ENCODE peak calls at places on chromosome 6, in nine cellular contexts. J, Z, Y, L, U, S, M, H and D are unnamed samples.

GRCh38 chr6:56729719-56730118 is 87.0 kb upstream of the DST start:
- DNase-seq in J (no peak), Z (peak; percentile 89), Y (no peak), L (no peak), U (no peak), S (peak; percentile 41), M (no peak), H (peak; percentile 77), D (no peak)

GRCh38 chr6:13538084-13538483 is 36.3 kb upstream of the SIRT5 start:
- DNase-seq in J (peak; percentile 60), Z (peak; percentile 69), Y (no peak), L (no peak), U (no peak), S (peak; percentile 17), M (no peak), H (peak; percentile 69), D (peak; percentile 76)

GRCh38 chr6:22145823-22146379 is 150.9 kb downstream of the PRL start:
- DNase-seq in J (no peak), Z (peak; percentile 69), Y (peak; percentile 26), L (no peak), U (no peak), S (peak; percentile 61), M (no peak), H (peak; percentile 73), D (peak; percentile 20)

GRCh38 chr6:157613011-157613522 is 210.0 kb upstream of the SNX9 start:
- DNase-seq in J (no peak), Z (peak; percentile 98), Y (no peak), L (no peak), U (no peak), S (peak; percentile 64), M (no peak), H (peak; percentile 68), D (peak; percentile 87)

GRCh38 chr6:5302220-5302946 is 41.1 kb downstream of the FARS2 start:
- DNase-seq in J (peak; percentile 95), Z (no peak), Y (no peak), L (no peak), U (no peak), S (no peak), M (no peak), H (no peak), D (no peak)

GRCh38 chr6:11410539-11411307 is 126.8 kb upstream of the TMEM170B start:
- DNase-seq in J (peak; percentile 64), Z (no peak), Y (no peak), L (no peak), U (no peak), S (no peak), M (no peak), H (no peak), D (no peak)

GRCh38 chr6:41449399-41450245 is 96.6 kb upstream of the FOXP4 start:
- DNase-seq in J (no peak), Z (peak; percentile 52), Y (peak; percentile 89), L (no peak), U (no peak), S (no peak), M (no peak), H (peak; percentile 60), D (peak; percentile 76)

GRCh38 chr6:170554086-170554887 is at the start of gene TBP:
- DNase-seq in J (peak; percentile 98), Z (peak; percentile 99), Y (peak; percentile 98), L (peak; percentile 98), U (peak; percentile 98), S (peak; percentile 94), M (peak; percentile 93), H (peak; percentile 99), D (peak; percentile 99)

GRCh38 chr6:105836889-105837288 is 249.2 kb upstream of the PRDM1 start:
- DNase-seq in J (no peak), Z (peak; percentile 47), Y (no peak), L (no peak), U (no peak), S (no peak), M (no peak), H (no peak), D (no peak)

GRCh38 chr6:125888989-125889656 is 67.4 kb upstream of the HINT3 start:
- DNase-seq in J (peak; percentile 48), Z (peak; percentile 56), Y (no peak), L (no peak), U (no peak), S (no peak), M (no peak), H (peak; percentile 12), D (peak; percentile 71)

GRCh38 chr6:96211341-96211740 is 195.6 kb downstream of the FUT9 start:
- DNase-seq in J (no peak), Z (no peak), Y (no peak), L (no peak), U (no peak), S (no peak), M (no peak), H (no peak), D (no peak)

GRCh38 chr6:32938494-32938893 is 2.3 kb downstream of the HLA-DMB start:
- DNase-seq in J (no peak), Z (no peak), Y (no peak), L (no peak), U (no peak), S (no peak), M (no peak), H (no peak), D (no peak)
- H3K4me3 ChIP-seq in J (peak overlapping the region; percentile 96), Z (no peak overlapping the region), Y (no peak overlapping the region), L (no peak overlapping the region), U (no peak overlapping the region), S (no peak overlapping the region), M (no peak overlapping the region), H (no peak overlapping the region), D (no peak overlapping the region)

GRCh38 chr6:40409716-40410397 is 177.3 kb downstream of the LRFN2 start:
- DNase-seq in J (no peak), Z (no peak), Y (no peak), L (no peak), U (no peak), S (no peak), M (no peak), H (no peak), D (no peak)

GRCh38 chr6:40410792-40411191 is 176.4 kb downstream of the LRFN2 start:
- DNase-seq in J (no peak), Z (no peak), Y (no peak), L (no peak), U (no peak), S (no peak), M (no peak), H (no peak), D (no peak)

GRCh38 chr6:40409143-40409542 is 178.0 kb downstream of the LRFN2 start:
- DNase-seq in J (no peak), Z (no peak), Y (no peak), L (no peak), U (no peak), S (no peak), M (no peak), H (no peak), D (no peak)

GRCh38 chr6:40407239-40407638 is 179.9 kb downstream of the LRFN2 start:
- DNase-seq in J (no peak), Z (no peak), Y (no peak), L (no peak), U (no peak), S (no peak), M (no peak), H (no peak), D (no peak)

GRCh38 chr6:40406175-40406574 is 181.0 kb downstream of the LRFN2 start:
- DNase-seq in J (no peak), Z (no peak), Y (no peak), L (no peak), U (no peak), S (no peak), M (no peak), H (no peak), D (no peak)
- TF ChIP-seq CTCF in J (no peak), Z (no peak), Y (no peak), L (no peak), U (no peak), S (no peak), M (no peak), H (no peak), D (no peak)

GRCh38 chr6:112224088-112224487 is 30.3 kb downstream of the LAMA4 start:
- DNase-seq in J (no peak), Z (no peak), Y (no peak), L (no peak), U (no peak), S (no peak), M (no peak), H (no peak), D (no peak)

GRCh38 chr6:112221561-112221960 is 32.8 kb downstream of the LAMA4 start:
- DNase-seq in J (no peak), Z (no peak), Y (no peak), L (no peak), U (no peak), S (no peak), M (no peak), H (peak; percentile 86), D (no peak)

GRCh38 chr6:112225691-112226090 is 28.7 kb downstream of the LAMA4 start:
- DNase-seq in J (no peak), Z (no peak), Y (no peak), L (no peak), U (no peak), S (no peak), M (no peak), H (peak; percentile 90), D (peak; percentile 88)

GRCh38 chr6:112222111-112222726 is 32.1 kb downstream of the LAMA4 start:
- DNase-seq in J (no peak), Z (peak; percentile 92), Y (no peak), L (no peak), U (no peak), S (peak; percentile 80), M (no peak), H (peak; percentile 98), D (peak; percentile 90)

GRCh38 chr6:112223070-112223861 is 31.1 kb downstream of the LAMA4 start:
- DNase-seq in J (no peak), Z (peak; percentile 97), Y (no peak), L (no peak), U (no peak), S (peak; percentile 94), M (no peak), H (peak; percentile 98), D (peak; percentile 92)
- H3K4me3 ChIP-seq in J (no peak overlapping the region), Z (no peak overlapping the region), Y (no peak overlapping the region), L (no peak overlapping the region), U (no peak overlapping the region), S (no peak overlapping the region), M (no peak overlapping the region), H (no peak overlapping the region), D (no peak overlapping the region)

GRCh38 chr6:17278289-17279061 is 2.7 kb upstream of the RBM24 start:
- DNase-seq in J (no peak), Z (peak; percentile 32), Y (no peak), L (no peak), U (no peak), S (peak; percentile 62), M (no peak), H (peak; percentile 88), D (peak; percentile 48)

GRCh38 chr6:17280138-17280537 is 1.0 kb upstream of the RBM24 start:
- DNase-seq in J (no peak), Z (no peak), Y (no peak), L (no peak), U (no peak), S (no peak), M (no peak), H (no peak), D (no peak)

GRCh38 chr6:17281497-17282481 is 628 bp downstream of the RBM24 start:
- DNase-seq in J (no peak), Z (no peak), Y (peak; percentile 38), L (no peak), U (no peak), S (no peak), M (no peak), H (peak; percentile 50), D (no peak)

GRCh38 chr6:17281100-17281496 is at the start of gene RBM24:
- DNase-seq in J (no peak), Z (peak; percentile 63), Y (peak; percentile 86), L (no peak), U (peak; percentile 71), S (no peak), M (no peak), H (peak; percentile 81), D (peak; percentile 73)

GRCh38 chr6:17280552-17281090 is 540 bp upstream of the RBM24 start:
- DNase-seq in J (no peak), Z (no peak), Y (peak; percentile 54), L (no peak), U (no peak), S (no peak), M (no peak), H (peak; percentile 37), D (no peak)
- TF ChIP-seq CTCF in J (no peak), Z (no peak), Y (no peak), L (no peak), U (no peak), S (peak; percentile 21), M (no peak), H (peak; percentile 16), D (no peak)